ENCODE peak calls at places on chromosomes 6 and 20, in four cellular contexts. B is T follicular helper cell; S is activated CD4-positive, alpha-beta T cell treated with anti-CD3 and anti-CD28 coated beads for 48 hours; T is Peyer's patch. E is an unnamed sample.

GRCh38 chr6:524803-525202 is 132.1 kb downstream of the HUS1B start:
- DNase-seq in T (peak), B (no peak), S (peak), E (no peak)

GRCh38 chr6:15817100-15817499 is 154.3 kb upstream of the DTNBP1 start:
- DNase-seq in T (no peak), B (no peak), S (no peak), E (no peak)

GRCh38 chr20:50561379-50562078 is 51.3 kb downstream of the PTPN1 start:
- DNase-seq in S (peak), T (no peak), B (no peak), E (no peak)

GRCh38 chr20:46811328-46812084 is 83.1 kb upstream of the EYA2 start:
- DNase-seq in T (no peak), B (no peak), S (no peak), E (no peak)

GRCh38 chr6:148182378-148182777 is 160.3 kb upstream of the SASH1 start:
- DNase-seq in T (no peak), S (no peak), B (no peak), E (no peak)

GRCh38 chr6:154950979-154951378 is 44.1 kb upstream of the TIAM2 start:
- DNase-seq in B (no peak), T (no peak), S (no peak), E (no peak)

GRCh38 chr6:45783716-45784115 is 231.9 kb downstream of the CLIC5 start:
- DNase-seq in B (no peak), T (no peak), S (no peak), E (no peak)

GRCh38 chr6:91476000-91476399 is 889.1 kb upstream of the MAP3K7 start:
- DNase-seq in S (no peak), T (peak), B (no peak), E (no peak)

GRCh38 chr6:35487653-35488516 is 9.0 kb downstream of the TEAD3 start:
- DNase-seq in B (no peak), S (no peak), T (no peak), E (no peak)

GRCh38 chr6:19664878-19665715 is 172.1 kb upstream of the ID4 start:
- DNase-seq in B (no peak), S (no peak), T (no peak), E (no peak)

GRCh38 chr6:149132336-149132735 is 185.2 kb upstream of the TAB2 start:
- DNase-seq in B (no peak), T (no peak), S (no peak), E (no peak)

GRCh38 chr6:129578315-129578714 is 131.7 kb downstream of the ARHGAP18 start:
- DNase-seq in S (no peak), T (no peak), B (no peak), E (no peak)

GRCh38 chr6:157059781-157060180 is 263.5 kb downstream of the TMEM242 start:
- DNase-seq in S (no peak), B (no peak), T (no peak), E (no peak)

GRCh38 chr20:61251529-61252393 is at the start of gene CDH4:
- DNase-seq in B (no peak), S (peak), T (no peak), E (no peak)

GRCh38 chr20:13009682-13010406 is 1.1 kb downstream of the SPTLC3 start:
- DNase-seq in T (no peak), S (peak), B (no peak), E (peak)

GRCh38 chr20:54940471-54940870 is 465.1 kb downstream of the DOK5 start:
- DNase-seq in T (no peak), B (no peak), S (no peak), E (no peak)

GRCh38 chr20:33401922-33402369 is 627 bp upstream of the CDK5RAP1 start:
- DNase-seq in S (peak), T (no peak), B (no peak), E (no peak)

GRCh38 chr20:5153152-5153467 is 26.3 kb downstream of the CDS2 start:
- DNase-seq in T (no peak), S (no peak), B (no peak), E (no peak)

GRCh38 chr20:47691632-47692031 is 93.6 kb downstream of the SULF2 start:
- DNase-seq in S (no peak), T (no peak), B (no peak), E (no peak)

GRCh38 chr6:163146036-163146435 is 268.5 kb upstream of the QKI start:
- DNase-seq in T (no peak), B (no peak), S (no peak), E (no peak)

GRCh38 chr20:17843246-17844132 is 125.1 kb downstream of the SNX5 start:
- DNase-seq in T (no peak), B (no peak), S (peak), E (no peak)

GRCh38 chr6:34689742-34690141 is 6.8 kb downstream of the ILRUN start:
- DNase-seq in T (no peak), S (no peak), B (no peak), E (no peak)

GRCh38 chr20:10419550-10420133 is 14.4 kb downstream of the MKKS start:
- DNase-seq in S (no peak), B (no peak), T (no peak), E (no peak)

GRCh38 chr6:44431118-44431725 is 43.7 kb downstream of the CDC5L start:
- DNase-seq in B (peak), T (peak), S (peak), E (no peak)

GRCh38 chr20:57320358-57320757 is 9.2 kb upstream of the SPO11 start:
- DNase-seq in S (no peak), T (no peak), B (no peak), E (no peak)

GRCh38 chr6:5082487-5083306 is 2.4 kb upstream of the PPP1R3G start:
- DNase-seq in T (no peak), B (no peak), S (no peak), E (no peak)

GRCh38 chr20:54212226-54212625 is 4.3 kb downstream of the PFDN4 start:
- DNase-seq in S (no peak), T (no peak), B (no peak), E (no peak)

GRCh38 chr6:166112580-166112979 is 55.1 kb downstream of the TBXT start:
- DNase-seq in B (no peak), T (no peak), S (no peak), E (no peak)

E was measured in memory B cell.